ENCODE peak calls at places on chromosomes 5 and 9, in nine cellular contexts. U, H, Z, M, Y, N, O, X and I are unnamed samples.

GRCh38 chr9:137294091-137294683 is 7.9 kb downstream of the NRARP start:
- DNase-seq in U (no peak), H (peak), Z (peak), M (peak), Y (peak), N (no peak), O (no peak), X (no peak), I (peak)

GRCh38 chr9:92952861-92953620 is 5.7 kb downstream of the FGD3 start:
- DNase-seq in U (no peak), H (no peak), Z (no peak), M (no peak), Y (no peak), N (no peak), O (no peak), X (no peak), I (no peak)

GRCh38 chr5:61319388-61320146 is 12.5 kb upstream of the ZSWIM6 start:
- DNase-seq in U (no peak), H (no peak), Z (peak), M (no peak), Y (peak), N (no peak), O (no peak), X (no peak), I (no peak)

GRCh38 chr9:120876842-120877240 is at the start of gene PHF19:
- DNase-seq in U (no peak), H (peak), Z (peak), M (peak), Y (no peak), N (peak), O (peak), X (no peak), I (peak)

GRCh38 chr5:179919487-179920060 is 11.9 kb upstream of the TBC1D9B start:
- DNase-seq in U (no peak), H (no peak), Z (no peak), M (no peak), Y (no peak), N (peak), O (no peak), X (no peak), I (no peak)

GRCh38 chr5:36723921-36724320 is 117.5 kb downstream of the SLC1A3 start:
- DNase-seq in U (no peak), H (no peak), Z (no peak), M (no peak), Y (peak), N (no peak), O (no peak), X (no peak), I (no peak)

GRCh38 chr5:79130781-79131180 is 19.2 kb downstream of the BHMT start:
- DNase-seq in U (no peak), H (no peak), Z (no peak), M (no peak), Y (no peak), N (no peak), O (no peak), X (no peak), I (no peak)

GRCh38 chr5:130976491-130976890 is 188.6 kb downstream of the HINT1 start:
- DNase-seq in U (no peak), H (no peak), Z (no peak), M (no peak), Y (no peak), N (no peak), O (no peak), X (no peak), I (no peak)

GRCh38 chr9:130117376-130117775 is 54.8 kb upstream of the NCS1 start:
- DNase-seq in U (no peak), H (no peak), Z (no peak), M (no peak), Y (no peak), N (no peak), O (no peak), X (no peak), I (no peak)

GRCh38 chr9:36320457-36320856 is 62.2 kb upstream of the GNE start:
- DNase-seq in U (no peak), H (peak), Z (no peak), M (peak), Y (no peak), N (no peak), O (no peak), X (no peak), I (no peak)

GRCh38 chr9:27276182-27277030 is 20.5 kb downstream of the EQTN start:
- DNase-seq in U (no peak), H (peak), Z (peak), M (peak), Y (peak), N (no peak), O (no peak), X (peak), I (peak)

GRCh38 chr9:137141976-137142936 is 3.3 kb downstream of the GRIN1 start:
- DNase-seq in U (no peak), H (no peak), Z (no peak), M (no peak), Y (no peak), N (no peak), O (no peak), X (no peak), I (no peak)

GRCh38 chr5:74337252-74338100 is 303.1 kb downstream of the ENC1 start:
- DNase-seq in U (no peak), H (peak), Z (no peak), M (no peak), Y (no peak), N (no peak), O (no peak), X (no peak), I (no peak)

GRCh38 chr5:54063817-54064216 is 246.6 kb downstream of the ARL15 start:
- DNase-seq in U (no peak), H (no peak), Z (peak), M (no peak), Y (no peak), N (no peak), O (no peak), X (no peak), I (no peak)

GRCh38 chr9:124221685-124222084 is 36.1 kb upstream of the NEK6 start:
- DNase-seq in U (no peak), H (no peak), Z (no peak), M (no peak), Y (no peak), N (peak), O (no peak), X (no peak), I (no peak)

GRCh38 chr5:45695680-45696093 is 493 bp downstream of the HCN1 start:
- DNase-seq in U (no peak), H (no peak), Z (no peak), M (no peak), Y (no peak), N (no peak), O (no peak), X (no peak), I (no peak)

GRCh38 chr5:100667021-100667671 is 132.0 kb downstream of the FAM174A start:
- DNase-seq in U (no peak), H (peak), Z (peak), M (no peak), Y (no peak), N (no peak), O (no peak), X (no peak), I (no peak)

GRCh38 chr5:120106912-120107525 is 357.1 kb upstream of the PRR16 start:
- DNase-seq in U (no peak), H (no peak), Z (no peak), M (no peak), Y (no peak), N (no peak), O (no peak), X (no peak), I (no peak)